ENCODE peak calls at places on chromosome 1, in ten cellular contexts. A is thoracic aorta; Q is A549; V is hepatocyte; M is cardiac muscle cell; C is upper lobe of right lung; U is pancreas; Y is heart left ventricle; J is AG04450; P is naive thymus-derived CD4-positive, alpha-beta T cell. F is an unnamed sample. For H3K9me3, the result is how much of the 10 kb centered on the place peaks cover.

GRCh38 chr1:59638172-59638800 is 176.5 kb upstream of the HOOK1 start:
- DNase-seq in A (no peak), Q (no peak), V (peak), M (peak), C (no peak), U (no peak), Y (no peak), J (peak), P (no peak), F (no peak)

GRCh38 chr1:205360166-205360565 is 3.4 kb upstream of the KLHDC8A start:
- DNase-seq in A (no peak), Q (no peak), V (no peak), M (no peak), C (peak), U (no peak), Y (no peak), J (no peak), P (no peak), F (no peak)

GRCh38 chr1:27605796-27606707 is 2.1 kb upstream of the AHDC1 start:
- DNase-seq in A (no peak), Q (peak), V (peak), M (peak), C (no peak), U (no peak), Y (peak), J (peak), P (peak), F (peak)

GRCh38 chr1:212228591-212229119 is 56.6 kb upstream of the PPP2R5A start:
- DNase-seq in A (no peak), Q (no peak), V (peak), M (no peak), C (peak), U (peak), Y (no peak), J (no peak), P (no peak), F (no peak)

GRCh38 chr1:221841291-221841982 is 99.5 kb upstream of the DUSP10 start:
- DNase-seq in A (no peak), Q (no peak), V (no peak), M (peak), C (no peak), U (no peak), Y (no peak), J (no peak), P (no peak), F (no peak)

GRCh38 chr1:8091691-8092090 is 65.6 kb upstream of the ERRFI1 start:
- DNase-seq in A (no peak), Q (no peak), V (no peak), M (peak), C (no peak), U (no peak), Y (no peak), J (no peak), P (no peak), F (no peak)

GRCh38 chr1:30588311-30589073 is 134.9 kb downstream of the MATN1 start:
- DNase-seq in A (no peak), Q (no peak), V (no peak), M (no peak), C (no peak), U (no peak), Y (no peak), J (no peak), P (no peak), F (no peak)

GRCh38 chr1:184709418-184709817 is 45.2 kb downstream of the EDEM3 start:
- DNase-seq in A (no peak), Q (no peak), V (no peak), M (no peak), C (no peak), U (no peak), Y (no peak), J (no peak), P (no peak), F (no peak)

GRCh38 chr1:177505905-177506590 is 335.3 kb downstream of the BRINP2 start:
- DNase-seq in A (no peak), Q (no peak), V (no peak), M (peak), C (no peak), U (no peak), Y (no peak), J (no peak), P (no peak), F (no peak)

GRCh38 chr1:221437924-221438323 is 304.0 kb downstream of the DUSP10 start:
- DNase-seq in A (no peak), Q (no peak), V (no peak), M (peak), C (no peak), U (no peak), Y (no peak), J (no peak), P (no peak), F (no peak)

GRCh38 chr1:84365225-84366221 is 32.8 kb upstream of the DNASE2B start:
- DNase-seq in A (peak), Q (peak), V (peak), M (peak), C (no peak), U (no peak), Y (no peak), J (peak), P (no peak), F (no peak)

GRCh38 chr1:103788377-103788776 is 38.7 kb downstream of the AMY1C start:
- DNase-seq in A (no peak), Q (no peak), V (no peak), M (no peak), C (no peak), U (no peak), Y (no peak), J (no peak), P (no peak), F (no peak)

GRCh38 chr1:200317236-200317635 is 92.6 kb downstream of the ZNF281 start:
- DNase-seq in A (no peak), Q (no peak), V (no peak), M (no peak), C (no peak), U (no peak), Y (no peak), J (peak), P (no peak), F (no peak)

GRCh38 chr1:54567961-54568360 is 19.9 kb downstream of the ACOT11 start:
- DNase-seq in A (no peak), Q (no peak), V (no peak), M (peak), C (no peak), U (no peak), Y (no peak), J (no peak), P (no peak), F (no peak)

GRCh38 chr1:234208791-234209190 is 164.5 kb upstream of the COA6 start:
- DNase-seq in A (no peak), Q (no peak), V (no peak), M (no peak), C (no peak), U (no peak), Y (no peak), J (no peak), P (no peak), F (no peak)

GRCh38 chr1:23556661-23557470 is 2.4 kb downstream of the ID3 start:
- DNase-seq in A (no peak), Q (peak), V (no peak), M (peak), C (no peak), U (no peak), Y (no peak), J (no peak), P (peak), F (no peak)

GRCh38 chr1:27598902-27599528 is 4.9 kb downstream of the AHDC1 start:
- DNase-seq in A (peak), Q (no peak), V (peak), M (peak), C (no peak), U (no peak), Y (peak), J (no peak), P (peak), F (no peak)

GRCh38 chr1:223316082-223316481 is 47.9 kb downstream of the SUSD4 start:
- DNase-seq in A (no peak), Q (no peak), V (no peak), M (no peak), C (no peak), U (no peak), Y (no peak), J (no peak), P (no peak), F (no peak)

GRCh38 chr1:241531195-241532172 is 694 bp upstream of the KMO start:
- DNase-seq in A (no peak), Q (peak), V (peak), M (peak), C (no peak), U (no peak), Y (no peak), J (peak), P (peak), F (no peak)

GRCh38 chr1:235011599-235012435 is 116.8 kb downstream of the TOMM20 start:
- DNase-seq in A (peak), Q (peak), V (peak), M (peak), C (peak), U (no peak), Y (peak), J (peak), P (peak), F (peak)

GRCh38 chr1:236307437-236307836 is 25.7 kb upstream of the ERO1B start:
- DNase-seq in A (no peak), Q (no peak), V (no peak), M (no peak), C (no peak), U (no peak), Y (no peak), J (no peak), P (no peak), F (no peak)

GRCh38 chr1:43058545-43059360 is 100.1 kb upstream of the SLC2A1 start:
- DNase-seq in A (no peak), Q (no peak), V (peak), M (peak), C (no peak), U (no peak), Y (no peak), J (no peak), P (no peak), F (no peak)

GRCh38 chr1:97759078-97759477 is 161.8 kb downstream of the DPYD start:
- DNase-seq in A (no peak), Q (no peak), V (no peak), M (no peak), C (no peak), U (no peak), Y (no peak), J (no peak), P (no peak), F (no peak)

GRCh38 chr1:224726783-224727182 is 110.7 kb downstream of the CNIH3 start:
- DNase-seq in A (no peak), Q (no peak), V (peak), M (peak), C (peak), U (no peak), Y (no peak), J (peak), P (no peak), F (no peak)

GRCh38 chr1:2101531-2101930 is 51.3 kb downstream of the PRKCZ start:
- DNase-seq in A (no peak), Q (no peak), V (no peak), M (no peak), C (peak), U (no peak), Y (no peak), J (no peak), P (no peak), F (no peak)

GRCh38 chr1:2098839-2099785 is 48.9 kb downstream of the PRKCZ start:
- DNase-seq in A (no peak), Q (no peak), V (no peak), M (no peak), C (peak), U (no peak), Y (no peak), J (no peak), P (no peak), F (no peak)

GRCh38 chr1:2098301-2098698 is 48.1 kb downstream of the PRKCZ start:
- DNase-seq in A (no peak), Q (no peak), V (peak), M (no peak), C (peak), U (no peak), Y (no peak), J (no peak), P (no peak), F (no peak)

GRCh38 chr1:2100775-2101108 is 50.5 kb downstream of the PRKCZ start:
- DNase-seq in A (no peak), Q (no peak), V (no peak), M (no peak), C (no peak), U (no peak), Y (no peak), J (no peak), P (no peak), F (no peak)

DNA sequence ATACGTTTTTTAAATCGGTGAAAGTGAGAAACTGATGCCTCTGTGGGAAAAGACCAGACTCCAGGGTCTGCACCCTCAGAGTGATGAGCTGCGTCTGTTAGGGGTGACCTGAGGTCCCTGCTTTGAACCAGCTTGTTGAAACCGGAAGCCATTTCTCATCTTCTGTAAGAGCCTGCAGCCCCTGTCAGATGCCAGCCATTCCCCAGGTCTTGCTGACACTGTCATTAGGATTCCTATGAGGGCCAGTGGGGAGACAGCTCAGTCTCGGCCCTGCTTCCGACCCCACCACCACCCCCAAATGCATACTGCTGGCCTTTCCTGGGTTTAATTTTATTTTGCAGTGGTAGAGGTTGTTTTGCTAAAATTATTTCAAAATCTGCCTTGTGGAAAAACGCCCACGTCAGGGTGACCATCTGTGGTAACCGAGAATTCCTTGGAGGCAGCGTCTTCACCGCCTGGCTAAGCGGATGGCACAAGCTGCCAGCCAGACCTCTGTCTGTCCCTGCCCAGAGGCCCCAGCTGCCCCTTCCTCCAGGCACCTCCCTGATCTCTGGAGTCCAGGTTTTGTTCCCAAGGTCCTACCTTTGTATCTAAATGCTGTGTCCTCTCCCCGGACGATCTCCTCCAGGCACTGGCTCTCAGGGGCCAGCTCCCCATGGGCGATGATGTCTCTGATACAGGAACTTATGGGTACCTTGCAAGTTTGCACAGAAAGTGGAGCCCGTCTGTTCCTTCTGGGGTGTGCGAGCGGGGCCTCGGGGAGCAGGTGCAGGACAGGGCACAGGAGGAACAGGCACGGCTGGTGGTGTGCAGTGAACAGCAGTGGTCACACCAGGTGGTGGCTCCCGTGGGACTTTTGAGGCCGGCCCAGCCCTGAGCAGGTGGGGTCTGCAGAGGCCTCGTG is 49.9 kb downstream of the PRKCZ start:
- DNase-seq in A (no peak), Q (no peak), V (no peak), M (no peak), C (peak), U (no peak), Y (no peak), J (no peak), P (no peak), F (no peak)
- H3K4me3 ChIP-seq in A (no peak), Q (no peak), V (no peak), M (no peak), C (no peak), U (no peak), Y (no peak), J (no peak), P (no peak), F (no peak)

GRCh38 chr1:80961464-80962190 is 839.1 kb upstream of the ADGRL2 start:
- DNase-seq in A (no peak), Q (no peak), V (no peak), M (no peak), C (no peak), U (no peak), Y (no peak), J (no peak), P (no peak), F (no peak)

GRCh38 chr1:80966266-80966665 is 834.5 kb upstream of the ADGRL2 start:
- DNase-seq in A (no peak), Q (no peak), V (no peak), M (no peak), C (no peak), U (no peak), Y (no peak), J (no peak), P (no peak), F (no peak)

GRCh38 chr1:80962559-80962958 is 838.2 kb upstream of the ADGRL2 start:
- DNase-seq in A (no peak), Q (no peak), V (no peak), M (no peak), C (no peak), U (no peak), Y (no peak), J (no peak), P (no peak), F (no peak)
- H3K9me3 ChIP-seq in A (under half), Q (under half), V (under half), M (under half), C (under half), U (under half), Y (under half), J (under half), P (under half), F (under half)

GRCh38 chr1:66982561-66983285 is 57.9 kb downstream of the MIER1 start:
- DNase-seq in A (no peak), Q (no peak), V (no peak), M (no peak), C (no peak), U (no peak), Y (no peak), J (no peak), P (no peak), F (no peak)

GRCh38 chr1:66984491-66984890 is 59.7 kb downstream of the MIER1 start:
- DNase-seq in A (no peak), Q (no peak), V (no peak), M (no peak), C (no peak), U (no peak), Y (no peak), J (no peak), P (no peak), F (no peak)

GRCh38 chr1:66981679-66982078 is 56.9 kb downstream of the MIER1 start:
- DNase-seq in A (no peak), Q (no peak), V (no peak), M (peak), C (no peak), U (no peak), Y (peak), J (no peak), P (peak), F (peak)

GRCh38 chr1:66985835-66986234 is 61.0 kb downstream of the MIER1 start:
- DNase-seq in A (no peak), Q (no peak), V (no peak), M (no peak), C (no peak), U (no peak), Y (no peak), J (no peak), P (no peak), F (no peak)

GRCh38 chr1:66980745-66981367 is 56.1 kb downstream of the MIER1 start:
- DNase-seq in A (no peak), Q (no peak), V (no peak), M (no peak), C (no peak), U (no peak), Y (no peak), J (peak), P (no peak), F (no peak)
- H3K4me3 ChIP-seq in A (peak), Q (peak), V (no peak), M (no peak), C (peak), U (no peak), Y (peak), J (no peak), P (peak), F (no peak)

DNA sequence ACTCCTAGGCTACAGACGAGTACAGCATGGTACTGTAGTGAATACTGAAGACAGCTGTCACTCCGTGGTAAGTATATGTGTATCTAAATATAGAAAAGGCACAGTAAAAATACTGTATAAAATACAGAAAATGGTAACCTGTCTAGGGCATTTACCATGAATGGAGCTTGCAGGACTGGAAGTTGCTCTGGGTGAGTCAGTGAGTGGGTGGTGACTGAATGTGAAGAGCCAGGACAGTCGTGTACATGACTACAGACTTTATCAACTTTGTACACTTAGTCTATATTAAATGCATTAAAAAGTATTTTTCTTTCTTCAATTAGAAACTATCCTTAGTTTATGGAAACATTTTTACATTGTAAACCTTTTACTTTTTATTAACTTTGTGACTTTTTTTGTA is 10.4 kb upstream of the OR2W3 start:
- DNase-seq in A (no peak), Q (no peak), V (no peak), M (no peak), C (no peak), U (no peak), Y (no peak), J (no peak), P (no peak), F (no peak)
- H3K9me3 ChIP-seq in A (under half), Q (under half), V (under half), M (under half), C (under half), U (under half), Y (under half), J (under half), P (under half), F (under half)

DNA sequence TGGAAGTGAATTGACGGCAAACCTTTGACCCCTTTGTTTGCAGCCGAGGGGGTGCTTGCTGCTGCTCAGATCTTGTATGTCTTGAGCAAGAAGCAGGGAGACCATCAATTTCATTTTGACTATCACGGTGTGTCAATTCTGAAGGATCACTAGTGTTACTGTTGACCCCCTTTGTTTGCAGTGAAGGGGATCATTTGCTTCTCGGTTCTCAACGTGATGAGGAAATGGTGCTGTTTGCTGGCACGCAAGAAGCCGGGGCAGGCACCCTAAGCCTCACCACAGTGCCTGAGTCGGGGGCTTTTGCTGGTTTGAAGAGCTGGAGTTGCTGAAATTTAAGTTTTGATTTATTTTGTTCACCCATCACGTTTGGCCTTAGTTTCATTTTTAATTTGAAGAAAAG is 7.5 kb downstream of the RBM15 start:
- DNase-seq in A (no peak), Q (no peak), V (no peak), M (no peak), C (no peak), U (no peak), Y (no peak), J (no peak), P (no peak), F (no peak)
- H3K4me3 ChIP-seq in A (no peak), Q (no peak), V (no peak), M (no peak), C (no peak), U (no peak), Y (no peak), J (no peak), P (no peak), F (no peak)

GRCh38 chr1:2823921-2824660 is 22.6 kb upstream of the TTC34 start:
- DNase-seq in A (no peak), Q (no peak), V (no peak), M (no peak), C (no peak), U (no peak), Y (no peak), J (no peak), P (peak), F (no peak)
- H3K9me3 ChIP-seq in A (under half), Q (under half), V (under half), M (under half), C (under half), U (under half), Y (under half), J (half or more), P (under half), F (under half)

GRCh38 chr1:246215505-246215893 is 291.6 kb downstream of the SMYD3 start:
- DNase-seq in A (no peak), Q (no peak), V (no peak), M (no peak), C (no peak), U (no peak), Y (no peak), J (no peak), P (no peak), F (no peak)
- H3K4me3 ChIP-seq in A (no peak), Q (no peak), V (no peak), M (no peak), C (no peak), U (no peak), Y (no peak), J (peak), P (no peak), F (no peak)

DNA sequence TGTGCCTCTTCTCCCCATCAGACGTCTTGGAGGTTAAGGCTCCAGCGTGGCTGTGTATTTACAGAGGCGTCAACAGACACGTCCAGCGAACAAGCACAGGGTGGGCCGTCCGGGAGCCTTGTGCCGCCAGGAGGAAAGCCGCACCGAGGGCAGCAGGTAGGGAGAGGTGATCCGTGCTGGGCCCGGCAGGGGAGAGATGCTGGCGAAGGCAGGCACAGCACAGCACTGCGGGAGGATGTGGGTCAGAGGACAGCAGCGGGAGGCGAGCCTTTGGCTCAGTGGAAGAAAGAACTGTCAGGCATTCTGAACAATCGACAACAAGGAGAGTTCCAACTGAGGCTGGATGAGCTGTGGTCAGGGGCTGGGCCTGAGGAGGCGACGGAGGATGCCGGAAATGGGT is 144.1 kb upstream of the TNR start:
- DNase-seq in A (no peak), Q (no peak), V (no peak), M (no peak), C (no peak), U (no peak), Y (no peak), J (no peak), P (no peak), F (no peak)
- H3K9me3 ChIP-seq in A (under half), Q (under half), V (under half), M (under half), C (under half), U (under half), Y (under half), J (under half), P (under half), F (under half)